ENCODE peak calls at places on chromosomes 2 and 18, in nine cellular contexts. J is activated CD4-positive, alpha-beta T cell treated with anti-CD3 and anti-CD28 coated beads, Interleukin-2, amount 10 ng/mL, durations not matched to agents 24 days and 14 days; U is stimulated activated CD4-positive, alpha-beta T cell treated with anti-CD3 and anti-CD28 coated beads, Interleukin-4, amount 100 ng/mL, for 4 hours; A is NCI-H1105; S is vagina; R is Jurkat, Clone E6-1; Q is HEK293T; W is small intestine; M is IMR-90. P is an unnamed sample.

GRCh38 chr2:64023485-64024258 is 4.4 kb upstream of the VPS54 start:
- DNase-seq in S (no peak), M (no peak), U (no peak), W (peak; percentile 38), A (no peak), J (no peak), Q (peak; percentile 10), R (no peak), P (no peak)

GRCh38 chr2:134140251-134140661 is 113.6 kb upstream of the MGAT5 start:
- DNase-seq in U (no peak), R (no peak), Q (no peak), A (no peak), J (no peak), M (no peak), S (no peak), W (peak; percentile 96), P (peak; percentile 30)

GRCh38 chr18:31206787-31207381 is 44.2 kb upstream of the DSC1 start:
- DNase-seq in S (no peak), R (no peak), J (no peak), Q (peak; percentile 95), W (peak; percentile 99), M (peak; percentile 23), A (no peak), U (no peak), P (no peak)

GRCh38 chr2:45822272-45822630 is 170.8 kb downstream of the PRKCE start:
- DNase-seq in U (no peak), M (peak; percentile 13), Q (no peak), J (no peak), S (no peak), R (no peak), A (no peak), W (no peak), P (no peak)

GRCh38 chr2:170123593-170123992 is 54.4 kb upstream of the MYO3B start:
- DNase-seq in Q (no peak), R (no peak), W (no peak), A (no peak), M (peak; percentile 27), S (peak; percentile 40), J (no peak), U (no peak), P (no peak)

GRCh38 chr2:113979172-113980128 is 89.6 kb downstream of the ACTR3 start:
- DNase-seq in M (no peak), U (peak; percentile 50), S (no peak), A (no peak), W (no peak), R (no peak), Q (peak; percentile 24), J (peak; percentile 89), P (peak; percentile 58)

GRCh38 chr2:187520121-187520624 is 34.1 kb downstream of the TFPI start:
- DNase-seq in S (no peak), M (no peak), U (no peak), W (no peak), A (no peak), Q (no peak), R (no peak), J (no peak), P (no peak)

GRCh38 chr2:192498747-192499146 is 304.0 kb upstream of the TMEFF2 start:
- DNase-seq in W (no peak), U (no peak), A (no peak), S (no peak), J (no peak), Q (no peak), R (no peak), M (no peak), P (no peak)

GRCh38 chr18:3796434-3796833 is 346.5 kb downstream of the TGIF1 start:
- DNase-seq in S (no peak), M (no peak), W (no peak), J (no peak), Q (no peak), R (no peak), U (no peak), A (no peak), P (no peak)

GRCh38 chr2:173354601-173355131 is at the start of gene CDCA7:
- DNase-seq in U (peak; percentile 59), A (peak; percentile 53), S (no peak), W (peak; percentile 68), J (peak; percentile 94), R (peak; percentile 71), Q (peak; percentile 90), M (peak; percentile 54), P (peak; percentile 58)

GRCh38 chr2:222228046-222228445 is 70.8 kb downstream of the PAX3 start:
- DNase-seq in A (no peak), U (no peak), R (no peak), S (no peak), W (no peak), M (no peak), Q (no peak), J (no peak), P (no peak)

GRCh38 chr18:7980136-7980535 is 413.0 kb downstream of the PTPRM start:
- DNase-seq in J (no peak), Q (no peak), S (no peak), W (no peak), M (no peak), R (peak; percentile 24), A (no peak), U (no peak), P (no peak)

GRCh38 chr2:156573710-156574109 is 137.5 kb downstream of the GPD2 start:
- DNase-seq in M (no peak), R (no peak), U (no peak), W (no peak), A (no peak), Q (no peak), S (no peak), J (no peak), P (no peak)

GRCh38 chr2:135904590-135904989 is 28.3 kb upstream of the MCM6 start:
- DNase-seq in A (no peak), W (peak; percentile 4), S (no peak), Q (no peak), U (no peak), M (peak; percentile 64), J (no peak), R (no peak), P (no peak)

P was measured in B cell.